ENCODE peak calls at places on chromosomes 11 and 22, in eight cellular contexts. L is left ventricle myocardium inferior; S is AG10803; B is GM10248; F is neural crest cell; I is heart right ventricle; D is CD4-positive, alpha-beta T cell; T is fibroblast of mammary gland. N is an unnamed sample.

GRCh38 chr22:44698531-44699421 is 3.2 kb upstream of the PRR5 start:
- DNase-seq in L (no peak), S (peak), B (no peak), F (no peak), I (no peak), D (no peak), T (peak), N (peak)

GRCh38 chr22:46090631-46091201 is 59.6 kb upstream of the PPARA start:
- DNase-seq in L (peak), S (peak), B (no peak), F (no peak), I (no peak), D (no peak), T (peak), N (no peak)

GRCh38 chr11:120306519-120307242 is 18.4 kb upstream of the TLCD5 start:
- DNase-seq in L (no peak), S (peak), B (no peak), F (no peak), I (no peak), D (no peak), T (peak), N (peak)

GRCh38 chr11:102520514-102520913 is 10.0 kb downstream of the MMP7 start:
- DNase-seq in L (no peak), S (no peak), B (no peak), F (no peak), I (no peak), D (no peak), T (no peak), N (no peak)

GRCh38 chr11:66109294-66109693 is 39.2 kb downstream of the PACS1 start:
- DNase-seq in L (no peak), S (no peak), B (no peak), F (no peak), I (no peak), D (no peak), T (no peak), N (no peak)

GRCh38 chr22:47121791-47122190 is 359.3 kb downstream of the TBC1D22A start:
- DNase-seq in L (no peak), S (no peak), B (no peak), F (no peak), I (no peak), D (no peak), T (no peak), N (peak)

GRCh38 chr11:44589301-44589700 is 23.8 kb downstream of the CD82 start:
- DNase-seq in L (no peak), S (peak), B (no peak), F (no peak), I (no peak), D (no peak), T (peak), N (no peak)

GRCh38 chr22:24154826-24155225 is 26.5 kb upstream of the SUSD2 start:
- DNase-seq in L (no peak), S (no peak), B (no peak), F (no peak), I (no peak), D (no peak), T (no peak), N (no peak)

GRCh38 chr11:75325713-75326438 is 25.6 kb downstream of the ARRB1 start:
- DNase-seq in L (peak), S (peak), B (no peak), F (no peak), I (peak), D (peak), T (peak), N (peak)

GRCh38 chr22:23834406-23834805 is 4.4 kb downstream of the DERL3 start:
- DNase-seq in L (no peak), S (no peak), B (no peak), F (no peak), I (no peak), D (no peak), T (no peak), N (no peak)

GRCh38 chr11:68780829-68781228 is 29.5 kb upstream of the TESMIN start:
- DNase-seq in L (peak), S (no peak), B (no peak), F (no peak), I (peak), D (no peak), T (peak), N (peak)

GRCh38 chr22:35995772-35996171 is 32.9 kb downstream of the RBFOX2 start:
- DNase-seq in L (peak), S (peak), B (no peak), F (no peak), I (peak), D (no peak), T (peak), N (no peak)

GRCh38 chr11:116459233-116459632 is 313.6 kb downstream of the BUD13 start:
- DNase-seq in L (no peak), S (no peak), B (no peak), F (no peak), I (peak), D (no peak), T (no peak), N (peak)

GRCh38 chr22:50696799-50697561 is 24.4 kb downstream of the SHANK3 start:
- DNase-seq in L (peak), S (peak), B (no peak), F (peak), I (no peak), D (no peak), T (no peak), N (peak)

GRCh38 chr11:119218141-119218878 is 12.2 kb downstream of the CBL start:
- DNase-seq in L (no peak), S (peak), B (no peak), F (no peak), I (no peak), D (no peak), T (peak), N (no peak)

GRCh38 chr22:41780714-41781507 is 19.6 kb upstream of the CCDC134 start:
- DNase-seq in L (peak), S (peak), B (peak), F (no peak), I (peak), D (peak), T (peak), N (peak)

GRCh38 chr11:15629690-15630321 is 515.1 kb downstream of the INSC start:
- DNase-seq in L (peak), S (no peak), B (no peak), F (peak), I (no peak), D (no peak), T (no peak), N (peak)

GRCh38 chr11:77187105-77187750 is 59.2 kb downstream of the MYO7A start:
- DNase-seq in L (no peak), S (no peak), B (no peak), F (no peak), I (no peak), D (no peak), T (no peak), N (peak)

GRCh38 chr22:25680949-25681348 is 61.0 kb upstream of the MYO18B start:
- DNase-seq in L (no peak), S (no peak), B (no peak), F (no peak), I (no peak), D (no peak), T (no peak), N (no peak)

GRCh38 chr11:56876621-56877312 is 111.9 kb upstream of the OR5AK2 start:
- DNase-seq in L (no peak), S (peak), B (no peak), F (no peak), I (peak), D (no peak), T (peak), N (no peak)

GRCh38 chr22:46104170-46104880 is 46.0 kb upstream of the PPARA start:
- DNase-seq in L (no peak), S (no peak), B (no peak), F (no peak), I (peak), D (no peak), T (peak), N (no peak)

GRCh38 chr11:1242289-1242688 is 19.4 kb downstream of the MUC5B start:
- DNase-seq in L (no peak), S (no peak), B (no peak), F (no peak), I (no peak), D (no peak), T (no peak), N (no peak)

GRCh38 chr22:37569921-37570660 is 9.8 kb downstream of the LGALS2 start:
- DNase-seq in L (no peak), S (no peak), B (no peak), F (no peak), I (no peak), D (no peak), T (no peak), N (peak)

GRCh38 chr22:29475550-29475949 is 4.5 kb upstream of the NEFH start:
- DNase-seq in L (no peak), S (no peak), B (peak), F (no peak), I (no peak), D (no peak), T (no peak), N (no peak)

GRCh38 chr11:93238956-93239355 is 41.2 kb upstream of the SLC36A4 start:
- DNase-seq in L (no peak), S (no peak), B (no peak), F (no peak), I (no peak), D (no peak), T (no peak), N (no peak)

GRCh38 chr22:27242917-27243589 is 558.5 kb downstream of the MN1 start:
- DNase-seq in L (no peak), S (no peak), B (no peak), F (no peak), I (no peak), D (no peak), T (no peak), N (no peak)

GRCh38 chr11:96222102-96222501 is 120.9 kb downstream of the MAML2 start:
- DNase-seq in L (no peak), S (no peak), B (no peak), F (no peak), I (no peak), D (no peak), T (no peak), N (no peak)

GRCh38 chr22:46881373-46882118 is 119.1 kb downstream of the TBC1D22A start:
- DNase-seq in L (peak), S (peak), B (no peak), F (no peak), I (no peak), D (no peak), T (peak), N (no peak)

GRCh38 chr11:8383227-8383626 is 119.5 kb upstream of the LMO1 start:
- DNase-seq in L (no peak), S (no peak), B (no peak), F (no peak), I (no peak), D (no peak), T (no peak), N (no peak)

GRCh38 chr11:8383627-8384026 is 119.9 kb upstream of the LMO1 start:
- DNase-seq in L (no peak), S (no peak), B (no peak), F (no peak), I (no peak), D (no peak), T (no peak), N (no peak)

GRCh38 chr11:8382436-8383053 is 118.9 kb upstream of the LMO1 start:
- DNase-seq in L (no peak), S (peak), B (no peak), F (no peak), I (no peak), D (no peak), T (peak), N (no peak)

GRCh38 chr11:8386134-8386864 is 122.6 kb upstream of the LMO1 start:
- DNase-seq in L (no peak), S (no peak), B (peak), F (no peak), I (no peak), D (no peak), T (no peak), N (no peak)

DNA sequence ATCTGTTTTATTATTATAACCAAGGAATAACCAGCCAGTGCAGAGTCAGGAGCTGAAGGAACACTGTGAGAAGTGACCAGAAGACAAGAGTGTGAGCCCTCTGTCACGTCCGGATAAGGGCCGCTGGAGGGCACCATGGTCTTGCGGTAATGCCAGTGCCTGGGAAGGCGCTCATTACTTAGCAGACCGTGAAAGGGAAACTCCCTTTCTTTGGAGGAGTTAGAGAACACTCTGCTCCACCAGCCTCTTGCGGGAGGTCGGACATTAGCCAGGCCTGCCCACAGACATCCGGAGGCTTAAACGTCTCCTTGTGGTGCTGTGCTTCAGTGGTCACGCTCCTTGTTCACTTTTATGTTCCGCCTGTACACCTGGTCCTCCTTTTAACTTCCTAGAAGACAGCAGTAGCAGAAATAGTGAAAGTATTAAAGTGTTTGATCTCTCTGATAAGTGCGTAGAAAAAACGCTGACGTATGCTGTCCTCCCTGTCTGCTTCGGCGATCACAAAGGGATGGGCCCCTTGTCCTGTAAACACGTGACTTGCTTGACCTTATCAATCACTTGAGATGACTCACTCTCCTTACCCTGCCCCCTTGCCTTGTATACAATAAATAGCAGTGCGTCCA is 120.6 kb upstream of the LMO1 start:
- DNase-seq in L (no peak), S (peak), B (no peak), F (no peak), I (no peak), D (no peak), T (peak), N (peak)
- TF ChIP-seq CTCF in L (no peak), S (no peak), B (no peak), F (peak), I (no peak), D (no peak), T (no peak), N (no peak)

GRCh38 chr22:22099833-22100812 is 117.5 kb upstream of the TOP3B start:
- DNase-seq in L (no peak), S (no peak), B (no peak), F (no peak), I (no peak), D (no peak), T (peak), N (no peak)
- TF ChIP-seq CTCF in L (no peak), S (peak), B (peak), F (peak), I (no peak), D (no peak), T (peak), N (no peak)

DNA sequence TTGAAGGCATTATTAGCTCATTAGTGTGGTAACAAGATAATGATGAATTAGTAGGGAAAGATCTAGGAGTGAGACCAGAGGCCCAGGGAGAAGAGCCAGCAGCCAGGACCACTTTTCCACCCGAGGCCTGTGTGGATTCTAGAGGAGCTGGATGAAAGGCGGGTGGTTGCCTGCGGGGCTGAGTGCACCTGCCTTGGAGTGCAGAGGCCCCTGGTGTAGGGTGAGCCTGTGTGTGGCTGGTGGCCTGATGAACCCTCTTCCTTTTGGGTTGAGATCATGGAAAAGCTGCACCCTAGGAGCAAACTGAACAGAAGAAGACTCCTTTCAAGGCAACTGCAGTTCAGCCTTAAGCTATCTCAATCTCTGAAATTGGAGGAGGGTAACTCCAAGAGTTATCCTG is 5.9 kb upstream of the TP53AIP1 start:
- DNase-seq in L (no peak), S (no peak), B (no peak), F (no peak), I (no peak), D (no peak), T (no peak), N (no peak)
- TF ChIP-seq CTCF in L (peak), S (no peak), B (peak), F (peak), I (no peak), D (no peak), T (no peak), N (no peak)

GRCh38 chr11:94504689-94505293 is 7.5 kb upstream of the C11orf97 start:
- DNase-seq in L (no peak), S (peak), B (peak), F (no peak), I (no peak), D (no peak), T (peak), N (peak)
- TF ChIP-seq CTCF in L (peak), S (peak), B (peak), F (peak), I (peak), D (peak), T (peak), N (peak)